ENCODE peak calls at places on chromosomes 6 and 20, in five cellular contexts. A is endothelial cell of umbilical vein, T is foreskin fibroblast, P is A673, F is brain microvascular endothelial cell. J is an unnamed sample.

GRCh38 chr6:132369526-132369925 is 31.7 kb downstream of the MOXD1 start:
- DNase-seq in A (no peak), T (peak; percentile 68), P (no peak), F (peak; percentile 81), J (peak; percentile 43)

GRCh38 chr20:63795178-63795830 is 35.8 kb downstream of the ZBTB46 start:
- DNase-seq in A (no peak), T (no peak), P (no peak), F (no peak), J (no peak)

GRCh38 chr6:20572940-20573339 is 38.7 kb downstream of the CDKAL1 start:
- DNase-seq in A (peak; percentile 79), T (peak; percentile 79), P (peak; percentile 83), F (peak; percentile 17), J (peak; percentile 76)

GRCh38 chr20:57659131-57659788 is 39.0 kb upstream of the ZBP1 start:
- DNase-seq in A (no peak), T (no peak), P (no peak), F (no peak), J (no peak)

GRCh38 chr6:7691675-7692452 is 34.0 kb upstream of the BMP6 start:
- DNase-seq in A (peak; percentile 69), T (peak; percentile 61), P (no peak), F (peak; percentile 67), J (peak; percentile 53)

GRCh38 chr6:159985296-159985940 is 16.5 kb downstream of the IGF2R start:
- DNase-seq in A (no peak), T (peak; percentile 76), P (no peak), F (no peak), J (no peak)

GRCh38 chr6:998551-998950 is 305.6 kb upstream of the EXOC2 start:
- DNase-seq in A (no peak), T (no peak), P (no peak), F (no peak), J (no peak)

GRCh38 chr20:3875378-3875974 is 13.7 kb upstream of the PANK2 start:
- DNase-seq in A (no peak), T (no peak), P (no peak), F (no peak), J (no peak)

GRCh38 chr6:103783344-103783743 is 1076.4 kb downstream of the HACE1 start:
- DNase-seq in A (peak; percentile 28), T (no peak), P (peak; percentile 79), F (peak; percentile 1), J (peak; percentile 31)

GRCh38 chr6:55734256-55734655 is 141.1 kb downstream of the BMP5 start:
- DNase-seq in A (no peak), T (no peak), P (no peak), F (no peak), J (peak; percentile 26)

GRCh38 chr20:37764333-37764935 is 70.6 kb downstream of the CTNNBL1 start:
- DNase-seq in A (no peak), T (no peak), P (no peak), F (no peak), J (no peak)

GRCh38 chr6:32060966-32061655 is 22.9 kb downstream of the CYP21A2 start:
- DNase-seq in A (no peak), T (no peak), P (no peak), F (no peak), J (no peak)

GRCh38 chr20:44068780-44069191 is 118.2 kb downstream of the JPH2 start:
- DNase-seq in A (no peak), T (no peak), P (no peak), F (no peak), J (no peak)

GRCh38 chr6:12010635-12011275 is 1.4 kb upstream of the HIVEP1 start:
- DNase-seq in A (no peak), T (peak; percentile 81), P (peak; percentile 76), F (peak; percentile 38), J (no peak)

GRCh38 chr20:3115190-3116107 is 30.9 kb upstream of the AVP start:
- DNase-seq in A (peak; percentile 44), T (peak; percentile 72), P (peak; percentile 76), F (peak; percentile 25), J (peak; percentile 72)

GRCh38 chr20:1825492-1825891 is 69.7 kb upstream of the SIRPA start:
- DNase-seq in A (peak; percentile 11), T (peak; percentile 43), P (no peak), F (peak; percentile 81), J (peak; percentile 80)

GRCh38 chr20:63857751-63858392 is 3.4 kb upstream of the ABHD16B start:
- DNase-seq in A (no peak), T (peak; percentile 71), P (no peak), F (no peak), J (peak; percentile 76)

GRCh38 chr6:28449056-28449455 is 5.8 kb upstream of the ZSCAN23 start:
- DNase-seq in A (no peak), T (no peak), P (no peak), F (no peak), J (no peak)

GRCh38 chr20:63889241-63890200 is 5.4 kb upstream of the DNAJC5 start:
- DNase-seq in A (no peak), T (no peak), P (no peak), F (no peak), J (peak; percentile 23)

GRCh38 chr6:25661129-25661779 is 9.2 kb downstream of the SCGN start:
- DNase-seq in A (no peak), T (no peak), P (no peak), F (no peak), J (no peak)
- H3K4me3 ChIP-seq in A (no peak overlapping the region), T (no peak overlapping the region), P (no peak overlapping the region), F (no peak overlapping the region), J (no peak overlapping the region)

DNA sequence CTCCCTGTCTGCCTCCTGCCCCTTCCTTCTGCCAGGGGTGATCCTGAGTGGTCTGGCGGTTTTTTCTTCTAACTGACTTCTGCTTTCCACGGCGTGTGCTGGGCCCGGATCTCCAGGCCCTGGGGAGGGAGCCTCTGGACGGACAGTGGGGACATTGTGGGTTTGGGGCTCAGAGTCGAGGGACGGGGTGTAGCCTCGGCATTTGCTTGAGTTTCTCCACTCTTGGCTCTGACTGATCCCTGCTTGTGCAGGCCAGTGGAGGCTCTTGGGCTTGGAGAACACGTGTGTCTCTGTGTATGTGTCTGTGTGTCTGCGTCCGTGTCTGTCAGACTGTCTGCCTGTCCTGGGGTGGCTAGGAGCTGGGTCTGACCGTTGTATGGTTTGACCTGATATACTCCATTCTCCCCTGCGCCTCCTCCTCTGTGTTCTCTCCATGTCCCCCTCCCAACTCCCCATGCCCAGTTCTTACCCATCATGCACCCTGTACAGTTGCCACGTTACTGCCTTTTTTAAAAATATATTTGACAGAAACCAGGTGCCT is 10.2 kb downstream of the SLC29A1 start:
- DNase-seq in A (no peak), T (no peak), P (no peak), F (no peak), J (no peak)
- TF ChIP-seq CTCF in A (no peak), T (no peak), P (no peak), F (no peak), J (no peak)

DNA sequence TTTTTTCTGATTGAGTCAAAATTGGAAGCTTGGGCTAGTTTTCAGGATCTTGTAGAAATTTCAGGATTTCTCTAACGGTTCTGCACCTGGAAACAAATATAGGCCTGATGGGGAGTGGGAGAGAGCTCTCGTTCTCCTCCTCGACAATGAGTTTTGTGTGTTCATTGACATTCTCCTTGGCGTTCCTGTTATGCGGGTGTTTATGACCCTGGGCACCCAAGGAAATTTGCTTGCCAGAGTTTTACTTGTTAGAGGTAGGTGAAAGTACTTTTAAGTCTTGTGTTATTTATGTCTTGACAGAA is 2.2 kb downstream of the ASXL1 start:
- DNase-seq in A (no peak), T (no peak), P (no peak), F (no peak), J (no peak)
- H3K4me3 ChIP-seq in A (peak overlapping the region; percentile 92), T (peak overlapping the region; percentile 99), P (peak overlapping the region; percentile 92), F (peak overlapping the region; percentile 91), J (peak overlapping the region; percentile 90)

GRCh38 chr20:13613917-13614316 is 24.8 kb downstream of the TASP1 start:
- DNase-seq in A (peak; percentile 3), T (no peak), P (no peak), F (no peak), J (peak; percentile 70)

GRCh38 chr20:13611726-13612125 is 27.0 kb downstream of the TASP1 start:
- DNase-seq in A (no peak), T (no peak), P (no peak), F (no peak), J (no peak)

DNA sequence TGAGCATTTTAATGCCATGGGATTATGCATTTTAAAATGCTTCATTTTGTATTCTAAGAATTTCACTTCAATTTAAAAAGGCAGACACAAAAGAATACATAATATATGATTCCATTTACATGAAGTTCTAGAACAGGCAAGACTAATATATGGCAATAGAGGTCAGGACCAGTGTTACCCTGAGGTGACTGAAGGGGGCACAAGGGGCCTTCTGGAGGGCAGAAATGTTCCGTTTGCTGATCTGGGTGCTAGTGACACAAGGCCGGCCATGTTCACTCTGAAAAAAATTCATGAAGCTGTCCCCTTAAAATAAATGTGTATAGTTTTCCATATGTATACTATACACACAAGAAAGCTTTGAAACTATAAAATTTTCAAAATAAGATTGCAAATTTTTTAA is 28.5 kb downstream of the TASP1 start:
- DNase-seq in A (no peak), T (no peak), P (peak; percentile 37), F (no peak), J (no peak)
- TF ChIP-seq CTCF in A (no peak), T (no peak), P (peak; percentile 45), F (peak; percentile 9), J (no peak)

DNA sequence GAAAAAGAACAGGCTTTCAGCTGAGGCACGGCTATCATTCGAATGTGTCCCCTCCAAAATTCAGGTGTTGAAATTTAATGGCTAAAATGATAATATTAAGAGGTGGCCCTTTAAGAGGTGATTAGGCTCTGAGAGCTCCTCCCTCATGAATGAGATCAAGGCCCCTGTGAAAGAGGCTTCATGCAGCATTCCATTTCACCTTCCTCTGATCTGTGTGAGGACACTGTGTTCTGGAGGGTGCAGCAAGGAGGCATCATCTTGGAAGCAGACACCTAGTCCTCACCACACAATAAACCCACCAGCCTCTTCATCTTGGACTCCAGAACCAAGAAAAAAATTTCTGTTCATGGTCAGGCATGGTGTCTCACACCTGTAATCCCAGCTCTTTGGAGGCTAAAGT is 56.4 kb downstream of the PPP1R14C start:
- DNase-seq in A (no peak), T (no peak), P (no peak), F (no peak), J (no peak)
- H3K4me3 ChIP-seq in A (no peak overlapping the region), T (no peak overlapping the region), P (no peak overlapping the region), F (no peak overlapping the region), J (no peak overlapping the region)